ENCODE peak calls at places on chromosomes 16 and 17, in eight cellular contexts. S is cardiac fibroblast; H is lower leg skin; Y is bronchial epithelial cell; X is body of pancreas; V is CD8-positive, alpha-beta T cell; Z is Peyer's patch; T is cardiac muscle cell. P is an unnamed sample.

GRCh38 chr17:50111687-50112655 is 16.8 kb downstream of the PDK2 start:
- DNase-seq in T (no peak), Y (no peak), V (no peak), H (no peak), Z (no peak), X (peak; percentile 70), S (no peak), P (peak; percentile 53)

GRCh38 chr17:62628845-62629555 is 1.5 kb downstream of the MRC2 start:
- DNase-seq in H (no peak), X (no peak), V (no peak), T (peak; percentile 71), Z (no peak), S (peak; percentile 43), Y (no peak), P (peak; percentile 31)

GRCh38 chr17:50737118-50737698 is 17.8 kb downstream of the LUC7L3 start:
- DNase-seq in Z (no peak), X (no peak), H (no peak), V (no peak), S (no peak), Y (no peak), T (no peak), P (no peak)

GRCh38 chr17:56076980-56077379 is 76.3 kb upstream of the ANKFN1 start:
- DNase-seq in H (no peak), X (no peak), V (no peak), Z (no peak), T (no peak), S (no peak), Y (no peak), P (no peak)

GRCh38 chr16:90046971-90047713 is 27.9 kb upstream of the DBNDD1 start:
- DNase-seq in T (peak; percentile 86), Z (no peak), Y (no peak), X (peak; percentile 85), S (peak; percentile 44), H (no peak), V (no peak), P (no peak)

GRCh38 chr17:10105513-10106001 is 92.8 kb downstream of the GAS7 start:
- DNase-seq in Z (no peak), T (peak; percentile 84), S (peak; percentile 52), Y (peak; percentile 61), H (no peak), X (no peak), V (no peak), P (no peak)

GRCh38 chr16:81071816-81072215 is 5.2 kb downstream of the C16orf46 start:
- DNase-seq in Z (no peak), S (peak; percentile 60), T (no peak), Y (peak; percentile 90), V (no peak), X (no peak), H (no peak), P (no peak)

GRCh38 chr17:48215583-48216139 is 108.1 kb downstream of the SNX11 start:
- DNase-seq in Y (peak; percentile 29), V (no peak), S (peak; percentile 65), Z (no peak), X (no peak), H (no peak), T (peak; percentile 63), P (no peak)

GRCh38 chr17:79366988-79367571 is 243.8 kb downstream of the RBFOX3 start:
- DNase-seq in T (no peak), Z (no peak), Y (no peak), S (no peak), H (no peak), V (no peak), X (no peak), P (no peak)

GRCh38 chr16:50599494-50599893 is 51.3 kb downstream of the NKD1 start:
- DNase-seq in X (no peak), Z (no peak), T (no peak), Y (peak; percentile 70), H (no peak), S (no peak), V (no peak), P (no peak)

GRCh38 chr17:7837375-7838290 is 3.6 kb downstream of the KDM6B start:
- DNase-seq in T (no peak), S (no peak), X (no peak), Z (no peak), H (no peak), V (no peak), Y (peak; percentile 25), P (no peak)

DNA sequence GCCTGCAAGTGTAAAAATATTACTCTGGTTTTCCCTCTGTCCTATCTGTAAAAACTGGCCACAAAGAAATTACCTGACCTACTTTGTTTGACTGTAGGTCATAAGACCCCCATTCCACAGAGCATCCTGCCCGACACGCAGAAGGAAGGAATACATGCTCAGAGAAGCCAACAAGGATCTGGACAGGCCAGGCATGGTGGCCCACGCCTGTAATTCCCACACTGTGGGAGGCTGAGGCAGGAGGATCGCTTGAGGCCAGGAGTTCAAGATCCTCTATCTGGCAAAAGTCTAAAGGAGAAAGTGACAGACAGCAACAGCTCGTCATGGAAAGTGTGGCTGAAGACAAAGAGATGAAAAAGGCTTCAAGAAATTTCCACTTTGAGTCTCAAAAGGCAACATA is 78.2 kb upstream of the RNU2-1 start:
- DNase-seq in X (no peak), Y (no peak), Z (peak; percentile 3), H (peak; percentile 46), T (no peak), V (no peak), S (no peak), P (no peak)
- H3K4me3 ChIP-seq in X (no peak overlapping the region), Y (no peak overlapping the region), Z (no peak overlapping the region), H (no peak overlapping the region), T (no peak overlapping the region), V (no peak overlapping the region), S (no peak overlapping the region), P (no peak overlapping the region)

GRCh38 chr17:35089846-35090193 is 26.3 kb upstream of the RFFL start:
- DNase-seq in X (no peak), S (peak; percentile 53), Y (peak; percentile 76), H (peak; percentile 88), Z (peak; percentile 26), T (peak; percentile 55), V (peak; percentile 28), P (no peak)
- TF ChIP-seq CTCF in X (no peak), S (peak; percentile 22), Y (no peak), H (no peak), Z (no peak), T (no peak), V (no peak), P (no peak)

GRCh38 chr16:10879681-10880589 is 2.9 kb downstream of the CIITA start:
- DNase-seq in H (no peak), S (no peak), V (no peak), X (no peak), T (no peak), Z (peak; percentile 29), Y (no peak), P (no peak)
- H3K4me3 ChIP-seq in H (peak overlapping the region; percentile 49), S (peak overlapping the region; percentile 54), V (no peak overlapping the region), X (peak overlapping the region; percentile 24), T (no peak overlapping the region), Z (peak overlapping the region; percentile 56), Y (no peak overlapping the region), P (peak overlapping the region; percentile 68)

GRCh38 chr16:19227643-19228042 is 57.9 kb upstream of the CLEC19A start:
- DNase-seq in Y (no peak), S (no peak), X (peak; percentile 21), Z (no peak), H (no peak), V (no peak), T (no peak), P (no peak)

GRCh38 chr16:19218581-19218980 is 50.5 kb downstream of the SYT17 start:
- DNase-seq in T (no peak), V (no peak), Z (no peak), X (no peak), Y (no peak), S (no peak), H (no peak), P (no peak)

GRCh38 chr16:19219836-19220235 is 51.8 kb downstream of the SYT17 start:
- DNase-seq in H (no peak), S (no peak), T (no peak), Y (no peak), V (no peak), X (no peak), Z (no peak), P (no peak)

GRCh38 chr16:19228057-19228456 is 57.5 kb upstream of the CLEC19A start:
- DNase-seq in S (no peak), X (no peak), T (no peak), Z (no peak), Y (no peak), V (no peak), H (no peak), P (no peak)

DNA sequence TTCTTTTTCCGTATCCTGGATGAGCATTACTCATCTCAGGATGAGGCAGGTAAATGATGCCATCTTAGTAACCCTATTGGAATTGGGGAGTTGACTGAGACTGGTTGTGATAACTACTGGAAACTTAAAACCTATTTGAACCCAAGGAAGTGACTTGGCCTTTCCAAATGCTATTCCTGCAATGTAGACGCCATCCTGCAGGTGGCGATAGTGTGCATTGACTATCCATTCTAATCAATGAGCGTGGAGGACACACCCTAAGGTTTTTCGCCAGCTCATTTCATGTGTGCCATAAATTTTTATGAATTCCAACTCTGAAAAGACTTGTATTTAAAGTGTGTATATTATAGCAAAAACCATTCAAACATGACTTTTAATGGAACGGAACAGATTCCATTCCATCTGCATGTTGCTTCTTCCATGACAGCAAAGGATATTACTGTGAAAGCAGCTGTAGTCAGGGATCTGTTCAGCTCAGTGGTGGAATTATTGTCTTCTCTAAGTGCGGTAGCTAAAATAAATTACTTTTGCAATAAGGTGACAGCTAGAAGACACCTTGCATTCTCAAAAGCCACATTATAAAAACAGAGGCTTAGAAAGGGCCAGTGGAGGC is 55.3 kb downstream of the SYT17 start:
- DNase-seq in V (no peak), S (peak; percentile 13), H (no peak), Y (peak; percentile 16), X (peak; percentile 63), T (peak; percentile 2), Z (peak; percentile 19), P (no peak)
- TF ChIP-seq CTCF in V (no peak), S (peak; percentile 54), H (no peak), Y (peak; percentile 33), X (peak; percentile 48), T (peak; percentile 53), Z (peak; percentile 91), P (no peak)

GRCh38 chr16:85326113-85326793 is 214.0 kb upstream of the CIBAR2 start:
- DNase-seq in Z (no peak), Y (no peak), X (no peak), S (peak; percentile 38), T (peak; percentile 53), H (no peak), V (no peak), P (no peak)
- H3K4me3 ChIP-seq in Z (no peak overlapping the region), Y (no peak overlapping the region), X (no peak overlapping the region), S (no peak overlapping the region), T (no peak overlapping the region), H (no peak overlapping the region), V (no peak overlapping the region), P (no peak overlapping the region)

DNA sequence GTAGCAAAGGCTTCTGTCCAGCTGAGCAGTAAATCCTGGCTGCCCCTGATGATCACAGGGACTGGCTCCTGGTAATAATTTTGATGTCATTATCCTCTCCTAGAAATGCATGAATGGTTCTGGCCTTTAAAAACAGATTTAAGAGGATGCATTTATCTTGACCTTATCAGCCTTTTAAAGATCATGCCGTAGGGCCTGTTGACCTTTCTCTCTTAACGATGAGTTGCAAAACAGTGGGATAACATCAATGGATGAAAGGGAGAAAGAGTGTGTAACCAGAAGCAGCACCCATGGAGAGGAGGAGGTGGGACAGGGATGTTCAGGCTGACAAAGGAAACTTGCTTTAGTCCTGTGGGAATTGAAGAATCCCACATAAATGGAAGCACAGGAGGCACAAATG is 128.4 kb downstream of the CA10 start:
- DNase-seq in Z (no peak), Y (no peak), H (no peak), S (no peak), X (no peak), V (no peak), T (no peak), P (no peak)
- TF ChIP-seq CTCF in Z (no peak), Y (no peak), H (no peak), S (no peak), X (no peak), V (no peak), T (no peak), P (no peak)